ENCODE peak calls at places on chromosomes 3 and 15, in ten cellular contexts. X is tibial artery, G is germinal center, L is body of pancreas, H is progenitor cell of endocrine pancreas, A is NCI-H748 treated with DMSO at 0.1 percent for 48 hours, U is lung microvascular endothelial cell, S is HS-27A, J is AG09309, O is AG10803. N is an unnamed sample.

GRCh38 chr3:14876942-14877341 is 58.2 kb downstream of the FGD5 start:
- DNase-seq in X (peak), G (no peak), L (peak), H (no peak), A (no peak), U (peak), S (no peak), J (no peak), O (peak), N (no peak)

GRCh38 chr3:46006646-46007045 is 11.0 kb upstream of the FYCO1 start:
- DNase-seq in X (no peak), G (no peak), L (no peak), H (no peak), A (no peak), U (no peak), S (no peak), J (peak), O (peak), N (no peak)

GRCh38 chr3:117610156-117610555 is 900.6 kb downstream of the TUSC7 start:
- DNase-seq in X (peak), G (no peak), L (no peak), H (no peak), A (no peak), U (no peak), S (no peak), J (no peak), O (no peak), N (no peak)

GRCh38 chr3:149026718-149027117 is 35.4 kb downstream of the GYG1 start:
- DNase-seq in X (no peak), G (no peak), L (no peak), H (no peak), A (no peak), U (no peak), S (no peak), J (no peak), O (no peak), N (no peak)

GRCh38 chr3:123021986-123022510 is 5.5 kb downstream of the SEMA5B start:
- DNase-seq in X (no peak), G (no peak), L (no peak), H (no peak), A (no peak), U (no peak), S (no peak), J (no peak), O (no peak), N (no peak)

GRCh38 chr3:155753038-155753647 is 8.3 kb upstream of the PLCH1 start:
- DNase-seq in X (no peak), G (no peak), L (no peak), H (no peak), A (peak), U (peak), S (no peak), J (no peak), O (peak), N (no peak)

GRCh38 chr3:45848392-45848791 is 6.5 kb upstream of the LZTFL1 start:
- DNase-seq in X (no peak), G (no peak), L (no peak), H (no peak), A (no peak), U (no peak), S (no peak), J (no peak), O (no peak), N (no peak)

GRCh38 chr3:81955908-81956307 is 194.5 kb upstream of the GBE1 start:
- DNase-seq in X (no peak), G (no peak), L (no peak), H (no peak), A (no peak), U (no peak), S (no peak), J (no peak), O (no peak), N (no peak)

GRCh38 chr15:32682569-32682968 is 35.2 kb upstream of the GREM1 start:
- DNase-seq in X (no peak), G (no peak), L (no peak), H (no peak), A (no peak), U (no peak), S (no peak), J (peak), O (peak), N (no peak)

GRCh38 chr3:33541918-33542317 is 101.7 kb upstream of the UBP1 start:
- DNase-seq in X (no peak), G (no peak), L (no peak), H (no peak), A (no peak), U (no peak), S (no peak), J (no peak), O (no peak), N (no peak)

GRCh38 chr3:193554790-193555189 is at the start of gene ATP13A4:
- DNase-seq in X (no peak), G (no peak), L (peak), H (peak), A (no peak), U (no peak), S (no peak), J (no peak), O (no peak), N (no peak)

GRCh38 chr15:100093211-100094126 is 248.3 kb downstream of the ADAMTS17 start:
- DNase-seq in X (no peak), G (no peak), L (no peak), H (no peak), A (no peak), U (no peak), S (no peak), J (no peak), O (no peak), N (no peak)

GRCh38 chr3:127488740-127489139 is 101.8 kb downstream of the TPRA1 start:
- DNase-seq in X (no peak), G (no peak), L (no peak), H (no peak), A (no peak), U (no peak), S (no peak), J (no peak), O (no peak), N (no peak)

GRCh38 chr3:43497905-43498365 is 123.9 kb downstream of the ANO10 start:
- DNase-seq in X (no peak), G (no peak), L (no peak), H (no peak), A (no peak), U (no peak), S (no peak), J (peak), O (peak), N (no peak)

GRCh38 chr15:65304393-65305143 is at the start of gene RNU5B-1:
- DNase-seq in X (no peak), G (peak), L (peak), H (peak), A (peak), U (peak), S (peak), J (peak), O (peak), N (peak)

GRCh38 chr3:181712190-181712504 is 422 bp downstream of the SOX2 start:
- DNase-seq in X (no peak), G (no peak), L (no peak), H (no peak), A (no peak), U (no peak), S (no peak), J (no peak), O (no peak), N (peak)

GRCh38 chr15:49060710-49061483 is 14.7 kb upstream of the SECISBP2L start:
- DNase-seq in X (no peak), G (no peak), L (no peak), H (no peak), A (no peak), U (no peak), S (peak), J (no peak), O (peak), N (no peak)

GRCh38 chr3:178086419-178086818 is 449.8 kb upstream of the KCNMB2 start:
- DNase-seq in X (no peak), G (no peak), L (no peak), H (no peak), A (no peak), U (no peak), S (no peak), J (no peak), O (no peak), N (no peak)

GRCh38 chr3:122929576-122930365 is 97.8 kb downstream of the SEMA5B start:
- DNase-seq in X (no peak), G (no peak), L (no peak), H (no peak), A (no peak), U (no peak), S (no peak), J (no peak), O (no peak), N (peak)

GRCh38 chr15:101305820-101306255 is 10.8 kb upstream of the SNRPA1 start:
- DNase-seq in X (no peak), G (no peak), L (peak), H (no peak), A (no peak), U (no peak), S (no peak), J (no peak), O (no peak), N (no peak)

GRCh38 chr3:126261037-126261436 is 80.7 kb upstream of the ALDH1L1 start:
- DNase-seq in X (peak), G (no peak), L (peak), H (no peak), A (no peak), U (peak), S (no peak), J (peak), O (peak), N (no peak)

GRCh38 chr3:56467801-56468183 is 475 bp downstream of the ERC2 start:
- DNase-seq in X (no peak), G (peak), L (peak), H (peak), A (no peak), U (peak), S (no peak), J (no peak), O (no peak), N (peak)

GRCh38 chr15:81293728-81294500 is 30.0 kb downstream of the STARD5 start:
- DNase-seq in X (peak), G (peak), L (no peak), H (no peak), A (no peak), U (no peak), S (no peak), J (no peak), O (no peak), N (no peak)

GRCh38 chr3:188407158-188407880 is 253.4 kb downstream of the LPP start:
- DNase-seq in X (no peak), G (no peak), L (no peak), H (no peak), A (no peak), U (no peak), S (no peak), J (no peak), O (peak), N (no peak)

GRCh38 chr15:80619677-80620076 is 75.4 kb upstream of the ABHD17C start:
- DNase-seq in X (no peak), G (no peak), L (no peak), H (no peak), A (no peak), U (peak), S (no peak), J (no peak), O (peak), N (no peak)

GRCh38 chr15:73923488-73924164 is 2.6 kb upstream of the LOXL1 start:
- DNase-seq in X (peak), G (no peak), L (no peak), H (no peak), A (no peak), U (no peak), S (no peak), J (no peak), O (no peak), N (no peak)

GRCh38 chr15:65077981-65078352 is 1.4 kb downstream of the KBTBD13 start:
- DNase-seq in X (peak), G (peak), L (peak), H (peak), A (no peak), U (peak), S (no peak), J (no peak), O (peak), N (peak)

GRCh38 chr15:62035256-62035908 is 24.9 kb downstream of the VPS13C start:
- DNase-seq in X (no peak), G (no peak), L (no peak), H (no peak), A (no peak), U (peak), S (peak), J (peak), O (peak), N (no peak)

GRCh38 chr3:23923786-23924185 is 6.9 kb downstream of the RPL15 start:
- DNase-seq in X (no peak), G (no peak), L (no peak), H (no peak), A (no peak), U (peak), S (no peak), J (no peak), O (peak), N (peak)

GRCh38 chr3:59545369-59545768 is 495.5 kb upstream of the CFAP20DC start:
- DNase-seq in X (no peak), G (no peak), L (no peak), H (no peak), A (no peak), U (no peak), S (no peak), J (no peak), O (no peak), N (no peak)

GRCh38 chr15:99504071-99504822 is 61.5 kb upstream of the MEF2A start:
- DNase-seq in X (no peak), G (peak), L (no peak), H (no peak), A (no peak), U (no peak), S (no peak), J (no peak), O (no peak), N (no peak)

GRCh38 chr3:72082776-72083477 is 298.0 kb upstream of the PROK2 start:
- DNase-seq in X (no peak), G (no peak), L (no peak), H (no peak), A (no peak), U (no peak), S (no peak), J (no peak), O (no peak), N (no peak)

GRCh38 chr15:27574541-27575054 is 524.5 kb downstream of the OCA2 start:
- DNase-seq in X (no peak), G (no peak), L (peak), H (no peak), A (no peak), U (no peak), S (no peak), J (no peak), O (no peak), N (no peak)

GRCh38 chr3:175818811-175819464 is 959.8 kb downstream of the NAALADL2 start:
- DNase-seq in X (no peak), G (no peak), L (no peak), H (no peak), A (no peak), U (no peak), S (no peak), J (no peak), O (no peak), N (no peak)

GRCh38 chr3:50408445-50408953 is 49.2 kb upstream of the TMEM115 start:
- DNase-seq in X (no peak), G (no peak), L (peak), H (no peak), A (no peak), U (no peak), S (no peak), J (no peak), O (no peak), N (no peak)

GRCh38 chr3:15221574-15222217 is 15.7 kb downstream of the CAPN7 start:
- DNase-seq in X (no peak), G (no peak), L (no peak), H (no peak), A (no peak), U (no peak), S (no peak), J (no peak), O (no peak), N (no peak)

GRCh38 chr3:197485143-197485542 is 70.6 kb downstream of the BDH1 start:
- DNase-seq in X (no peak), G (no peak), L (no peak), H (no peak), A (no peak), U (no peak), S (no peak), J (no peak), O (no peak), N (no peak)

GRCh38 chr3:132435911-132436425 is 18.7 kb downstream of the DNAJC13 start:
- DNase-seq in X (no peak), G (no peak), L (no peak), H (no peak), A (no peak), U (peak), S (no peak), J (no peak), O (no peak), N (no peak)

GRCh38 chr3:14583543-14584091 is 43.5 kb upstream of the GRIP2 start:
- DNase-seq in X (no peak), G (no peak), L (no peak), H (no peak), A (no peak), U (no peak), S (no peak), J (no peak), O (peak), N (no peak)